ENCODE peak calls at places on chromosomes 4 and X, in seven cellular contexts. K, P, T, D, G, Y and X are unnamed samples.

GRCh38 chrX:78979789-78980464 is 34.7 kb downstream of the P2RY10 start:
- DNase-seq in K (no peak), P (no peak), T (no peak), D (no peak), G (no peak), Y (no peak), X (no peak)

GRCh38 chr4:175935016-175935661 is 123.1 kb upstream of the GPM6A start:
- DNase-seq in K (no peak), P (no peak), T (no peak), D (no peak), G (no peak), Y (no peak), X (no peak)

GRCh38 chr4:85477538-85477937 is 2.6 kb downstream of the ARHGAP24 start:
- DNase-seq in K (no peak), P (no peak), T (peak; percentile 41), D (no peak), G (no peak), Y (no peak), X (no peak)

GRCh38 chr4:11336435-11336834 is 92.3 kb downstream of the HS3ST1 start:
- DNase-seq in K (no peak), P (no peak), T (no peak), D (no peak), G (no peak), Y (no peak), X (no peak)

GRCh38 chrX:1486749-1487361 is 34.1 kb upstream of the ASMTL start:
- DNase-seq in K (no peak), P (peak; percentile 71), T (no peak), D (no peak), G (no peak), Y (peak; percentile 27), X (no peak)

GRCh38 chr4:147853706-147854105 is 121.8 kb downstream of the ARHGAP10 start:
- DNase-seq in K (no peak), P (no peak), T (no peak), D (no peak), G (no peak), Y (no peak), X (no peak)

GRCh38 chr4:176775326-176775725 is 17.4 kb downstream of the VEGFC start:
- DNase-seq in K (no peak), P (no peak), T (no peak), D (no peak), G (no peak), Y (no peak), X (no peak)

GRCh38 chr4:106679063-106679462 is 310.5 kb upstream of the GIMD1 start:
- DNase-seq in K (no peak), P (no peak), T (no peak), D (no peak), G (no peak), Y (no peak), X (no peak)

GRCh38 chrX:129779747-129780146 is at the start of gene SASH3:
- DNase-seq in K (no peak), P (peak; percentile 70), T (no peak), D (peak; percentile 55), G (no peak), Y (no peak), X (peak; percentile 82)

GRCh38 chr4:147820975-147821374 is 89.1 kb downstream of the ARHGAP10 start:
- DNase-seq in K (no peak), P (no peak), T (no peak), D (no peak), G (no peak), Y (no peak), X (no peak)

GRCh38 chrX:27728291-27728690 is 79.5 kb upstream of the MAGEB10 start:
- DNase-seq in K (no peak), P (no peak), T (peak; percentile 2), D (no peak), G (no peak), Y (no peak), X (no peak)

GRCh38 chrX:49165901-49166881 is 3.6 kb downstream of the MAGIX start:
- DNase-seq in K (peak; percentile 88), P (peak; percentile 89), T (no peak), D (peak; percentile 74), G (peak; percentile 89), Y (peak; percentile 84), X (peak; percentile 86)

GRCh38 chr4:102665527-102665926 is 95.2 kb downstream of the MANBA start:
- DNase-seq in K (no peak), P (no peak), T (no peak), D (no peak), G (no peak), Y (no peak), X (no peak)

GRCh38 chrX:130994671-130995070 is 63.5 kb upstream of the ARHGAP36 start:
- DNase-seq in K (no peak), P (no peak), T (peak; percentile 21), D (no peak), G (peak; percentile 58), Y (no peak), X (no peak)

GRCh38 chr4:182644326-182645050 is 272.7 kb downstream of the DCTD start:
- DNase-seq in K (no peak), P (no peak), T (no peak), D (no peak), G (no peak), Y (no peak), X (no peak)

GRCh38 chr4:87058272-87059073 is 123.7 kb downstream of the AFF1 start:
- DNase-seq in K (no peak), P (peak; percentile 43), T (peak; percentile 10), D (no peak), G (peak; percentile 72), Y (peak; percentile 40), X (peak; percentile 59)

GRCh38 chr4:34181891-34182290 is 2062.4 kb downstream of the ARAP2 start:
- DNase-seq in K (no peak), P (no peak), T (peak; percentile 89), D (no peak), G (no peak), Y (no peak), X (no peak)

GRCh38 chr4:26302390-26302897 is 18.4 kb upstream of the RBPJ start:
- DNase-seq in K (no peak), P (no peak), T (no peak), D (no peak), G (no peak), Y (no peak), X (no peak)

GRCh38 chr4:77800483-77801259 is 18.5 kb downstream of the CNOT6L start:
- DNase-seq in K (no peak), P (no peak), T (no peak), D (no peak), G (no peak), Y (no peak), X (no peak)

GRCh38 chr4:77797239-77797638 is 21.9 kb downstream of the CNOT6L start:
- DNase-seq in K (no peak), P (no peak), T (peak; percentile 14), D (no peak), G (no peak), Y (no peak), X (no peak)

GRCh38 chr4:77801260-77801608 is 17.9 kb downstream of the CNOT6L start:
- DNase-seq in K (no peak), P (no peak), T (no peak), D (no peak), G (no peak), Y (no peak), X (no peak)

GRCh38 chr4:77800077-77800476 is 19.1 kb downstream of the CNOT6L start:
- DNase-seq in K (no peak), P (no peak), T (no peak), D (no peak), G (no peak), Y (no peak), X (no peak)

DNA sequence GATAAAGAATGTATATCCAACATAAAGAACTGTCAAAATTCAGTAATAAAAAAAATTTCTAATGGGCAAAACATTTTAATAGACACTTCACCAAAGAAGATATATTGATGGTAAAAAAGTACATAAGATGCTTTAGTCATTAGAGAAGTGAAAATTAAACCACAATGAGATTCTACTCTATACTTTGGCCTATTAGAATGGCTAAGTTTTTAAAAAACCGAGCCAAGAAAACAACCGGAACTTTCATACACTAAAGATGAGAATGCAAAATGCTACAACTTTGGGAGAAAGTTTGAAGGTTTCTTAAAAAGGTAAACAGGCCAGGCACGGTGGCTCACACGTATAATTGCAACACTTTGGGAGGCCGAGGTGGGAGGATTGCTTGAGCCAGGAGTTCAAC is 20.8 kb downstream of the CNOT6L start:
- DNase-seq in K (no peak), P (no peak), T (no peak), D (no peak), G (no peak), Y (no peak), X (no peak)
- H3K4me1 ChIP-seq in K (no peaks in the 10 kb centered on the region), P (peaks cover 52% of the 10 kb centered on the region), T (peaks cover 26% of the 10 kb centered on the region), D (no peaks in the 10 kb centered on the region), G (peaks cover 8% of the 10 kb centered on the region), Y (peaks cover 52% of the 10 kb centered on the region), X (peaks cover 52% of the 10 kb centered on the region)

GRCh38 chr4:184420881-184421416 is 53.4 kb downstream of the IRF2 start:
- DNase-seq in K (no peak), P (no peak), T (no peak), D (no peak), G (peak; percentile 29), Y (no peak), X (no peak)

GRCh38 chr4:184417802-184418511 is 56.4 kb downstream of the IRF2 start:
- DNase-seq in K (peak; percentile 88), P (no peak), T (peak; percentile 60), D (no peak), G (no peak), Y (no peak), X (no peak)

GRCh38 chr4:184420402-184420801 is 53.9 kb downstream of the IRF2 start:
- DNase-seq in K (no peak), P (no peak), T (no peak), D (no peak), G (no peak), Y (no peak), X (no peak)

GRCh38 chr4:184421558-184422155 is 52.7 kb downstream of the IRF2 start:
- DNase-seq in K (no peak), P (no peak), T (no peak), D (no peak), G (no peak), Y (no peak), X (no peak)

DNA sequence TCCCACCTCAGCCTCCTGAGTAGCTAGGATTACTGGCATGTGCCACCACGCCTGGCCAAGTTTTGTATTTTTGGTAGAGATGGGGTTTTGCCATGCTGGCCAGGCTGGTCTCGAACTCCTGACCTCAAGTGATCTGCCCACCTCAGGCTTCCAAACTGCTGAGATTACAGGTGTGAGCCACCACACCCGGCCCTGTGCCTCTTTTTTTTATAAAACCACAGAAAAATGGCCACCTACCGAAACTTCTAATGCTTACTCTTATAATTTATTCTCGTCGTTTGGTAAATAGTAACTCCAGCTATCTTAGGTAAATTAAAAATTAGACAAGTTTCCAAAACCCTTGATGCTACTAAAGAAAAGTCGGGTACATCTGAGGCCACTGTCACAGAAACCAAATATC is 54.4 kb downstream of the IRF2 start:
- DNase-seq in K (no peak), P (no peak), T (no peak), D (no peak), G (no peak), Y (no peak), X (no peak)
- H3K4me3 ChIP-seq in K (no peak overlapping the region), P (no peak overlapping the region), T (no peak overlapping the region), D (no peak overlapping the region), G (no peak overlapping the region), Y (no peak overlapping the region), X (no peak overlapping the region)

GRCh38 chrX:15242899-15243555 is 26.9 kb downstream of the ASB9 start:
- DNase-seq in K (peak; percentile 5), P (no peak), T (peak; percentile 69), D (no peak), G (peak; percentile 5), Y (peak; percentile 23), X (no peak)
- TF ChIP-seq CTCF in K (peak; percentile 58), P (peak; percentile 41), T (peak; percentile 70), D (peak; percentile 31), G (peak; percentile 60), Y (peak; percentile 54), X (peak; percentile 38)

GRCh38 chrX:39773150-39773549 is 324.6 kb downstream of the BCOR start:
- DNase-seq in K (no peak), P (no peak), T (no peak), D (no peak), G (no peak), Y (no peak), X (no peak)
- H3K4me1 ChIP-seq in K (no peaks in the 10 kb centered on the region), P (no peaks in the 10 kb centered on the region), T (peaks cover 29% of the 10 kb centered on the region), D (no peaks in the 10 kb centered on the region), G (peaks cover 19% of the 10 kb centered on the region), Y (peaks cover 13% of the 10 kb centered on the region), X (peaks cover 13% of the 10 kb centered on the region)